ENCODE peak calls at places on chromosomes 12 and 14, in eight cellular contexts. One of them, this sample, is unnamed.
A peak's percentile ranks its signal among the peaks of the same experiment; 100 is the strongest.

GRCh38 chr12:65673732-65674131 is 150.6 kb upstream of the HMGA2 start:
- DNase-seq in left ventricle myocardium inferior: no peak
- DNase-seq in heart left ventricle: no peak
- DNase-seq in cardiac muscle cell: no peak
- DNase-seq in dorsolateral prefrontal cortex: no peak
- DNase-seq in IMR-90: peak; percentile 51
- DNase-seq in endothelial cell: no peak
- DNase-seq in HFFc6: peak; percentile 22
- DNase-seq in this sample: no peak

GRCh38 chr14:81834308-81834707 is 300.7 kb upstream of the SEL1L start:
- DNase-seq in left ventricle myocardium inferior: no peak
- DNase-seq in heart left ventricle: no peak
- DNase-seq in cardiac muscle cell: no peak
- DNase-seq in dorsolateral prefrontal cortex: no peak
- DNase-seq in IMR-90: no peak
- DNase-seq in endothelial cell: no peak
- DNase-seq in HFFc6: no peak
- DNase-seq in this sample: no peak

GRCh38 chr12:90832427-90832826 is 122.5 kb downstream of the CCER1 start:
- DNase-seq in left ventricle myocardium inferior: no peak
- DNase-seq in heart left ventricle: no peak
- DNase-seq in cardiac muscle cell: no peak
- DNase-seq in dorsolateral prefrontal cortex: no peak
- DNase-seq in IMR-90: no peak
- DNase-seq in endothelial cell: no peak
- DNase-seq in HFFc6: no peak
- DNase-seq in this sample: no peak

GRCh38 chr12:130041983-130042812 is 120.1 kb upstream of the FZD10 start:
- DNase-seq in left ventricle myocardium inferior: no peak
- DNase-seq in heart left ventricle: no peak
- DNase-seq in cardiac muscle cell: peak; percentile 78
- DNase-seq in dorsolateral prefrontal cortex: peak; percentile 86
- DNase-seq in IMR-90: no peak
- DNase-seq in endothelial cell: no peak
- DNase-seq in HFFc6: no peak
- DNase-seq in this sample: peak; percentile 48

GRCh38 chr14:85106491-85106890 is 423.5 kb upstream of the FLRT2 start:
- DNase-seq in left ventricle myocardium inferior: no peak
- DNase-seq in heart left ventricle: no peak
- DNase-seq in cardiac muscle cell: no peak
- DNase-seq in dorsolateral prefrontal cortex: no peak
- DNase-seq in IMR-90: no peak
- DNase-seq in endothelial cell: no peak
- DNase-seq in HFFc6: no peak
- DNase-seq in this sample: no peak

GRCh38 chr12:1519642-1520041 is 74.7 kb downstream of the FBXL14 start:
- DNase-seq in left ventricle myocardium inferior: no peak
- DNase-seq in heart left ventricle: no peak
- DNase-seq in cardiac muscle cell: peak; percentile 38
- DNase-seq in dorsolateral prefrontal cortex: no peak
- DNase-seq in IMR-90: no peak
- DNase-seq in endothelial cell: no peak
- DNase-seq in HFFc6: no peak
- DNase-seq in this sample: no peak

GRCh38 chr12:30425445-30425844 is 270.2 kb downstream of the IPO8 start:
- DNase-seq in left ventricle myocardium inferior: no peak
- DNase-seq in heart left ventricle: no peak
- DNase-seq in cardiac muscle cell: no peak
- DNase-seq in dorsolateral prefrontal cortex: no peak
- DNase-seq in IMR-90: no peak
- DNase-seq in endothelial cell: no peak
- DNase-seq in HFFc6: no peak
- DNase-seq in this sample: no peak

GRCh38 chr14:50003213-50004021 is 110.5 kb downstream of the ARF6 start:
- DNase-seq in left ventricle myocardium inferior: peak; percentile 86
- DNase-seq in heart left ventricle: peak; percentile 84
- DNase-seq in cardiac muscle cell: peak; percentile 45
- DNase-seq in dorsolateral prefrontal cortex: no peak
- DNase-seq in IMR-90: peak; percentile 35
- DNase-seq in endothelial cell: peak; percentile 40
- DNase-seq in HFFc6: peak; percentile 70
- DNase-seq in this sample: peak; percentile 91

GRCh38 chr12:123543541-123543940 is 10.0 kb upstream of the RILPL1 start:
- DNase-seq in left ventricle myocardium inferior: no peak
- DNase-seq in heart left ventricle: no peak
- DNase-seq in cardiac muscle cell: no peak
- DNase-seq in dorsolateral prefrontal cortex: no peak
- DNase-seq in IMR-90: no peak
- DNase-seq in endothelial cell: no peak
- DNase-seq in HFFc6: no peak
- DNase-seq in this sample: no peak

GRCh38 chr14:69713127-69713800 is 53.7 kb upstream of the SRSF5 start:
- DNase-seq in left ventricle myocardium inferior: no peak
- DNase-seq in heart left ventricle: no peak
- DNase-seq in cardiac muscle cell: peak; percentile 45
- DNase-seq in dorsolateral prefrontal cortex: no peak
- DNase-seq in IMR-90: no peak
- DNase-seq in endothelial cell: no peak
- DNase-seq in HFFc6: no peak
- DNase-seq in this sample: no peak

GRCh38 chr14:21264025-21264801 is 5.0 kb downstream of the HNRNPC start:
- DNase-seq in left ventricle myocardium inferior: no peak
- DNase-seq in heart left ventricle: no peak
- DNase-seq in cardiac muscle cell: no peak
- DNase-seq in dorsolateral prefrontal cortex: no peak
- DNase-seq in IMR-90: peak; percentile 91
- DNase-seq in endothelial cell: no peak
- DNase-seq in HFFc6: peak; percentile 87
- DNase-seq in this sample: peak; percentile 67

GRCh38 chr12:91215940-91216454 is 33.4 kb upstream of the DCN start:
- DNase-seq in left ventricle myocardium inferior: no peak
- DNase-seq in heart left ventricle: no peak
- DNase-seq in cardiac muscle cell: no peak
- DNase-seq in dorsolateral prefrontal cortex: no peak
- DNase-seq in IMR-90: peak; percentile 95
- DNase-seq in endothelial cell: no peak
- DNase-seq in HFFc6: peak; percentile 70
- DNase-seq in this sample: no peak

GRCh38 chr12:51820721-51821422 is 27.6 kb downstream of the FIGNL2 start:
- DNase-seq in left ventricle myocardium inferior: peak; percentile 73
- DNase-seq in heart left ventricle: peak; percentile 70
- DNase-seq in cardiac muscle cell: peak; percentile 77
- DNase-seq in dorsolateral prefrontal cortex: peak; percentile 74
- DNase-seq in IMR-90: peak; percentile 60
- DNase-seq in endothelial cell: peak; percentile 72
- DNase-seq in HFFc6: no peak
- DNase-seq in this sample: peak; percentile 73

GRCh38 chr12:111024205-111024794 is 103.9 kb upstream of the MYL2 start:
- DNase-seq in left ventricle myocardium inferior: peak; percentile 51
- DNase-seq in heart left ventricle: peak; percentile 28
- DNase-seq in cardiac muscle cell: peak; percentile 85
- DNase-seq in dorsolateral prefrontal cortex: peak; percentile 53
- DNase-seq in IMR-90: peak; percentile 4
- DNase-seq in endothelial cell: peak; percentile 77
- DNase-seq in HFFc6: peak; percentile 7
- DNase-seq in this sample: peak; percentile 82

GRCh38 chr14:100445436-100446088 is 122.4 kb downstream of the SLC25A47 start:
- DNase-seq in left ventricle myocardium inferior: no peak
- DNase-seq in heart left ventricle: no peak
- DNase-seq in cardiac muscle cell: no peak
- DNase-seq in dorsolateral prefrontal cortex: no peak
- DNase-seq in IMR-90: no peak
- DNase-seq in endothelial cell: no peak
- DNase-seq in HFFc6: no peak
- DNase-seq in this sample: no peak

GRCh38 chr14:20539906-20540305 is 20.9 kb downstream of the RNASE9 start:
- DNase-seq in left ventricle myocardium inferior: no peak
- DNase-seq in heart left ventricle: no peak
- DNase-seq in cardiac muscle cell: no peak
- DNase-seq in dorsolateral prefrontal cortex: no peak
- DNase-seq in IMR-90: no peak
- DNase-seq in endothelial cell: no peak
- DNase-seq in HFFc6: no peak
- DNase-seq in this sample: no peak

GRCh38 chr14:43789458-43789857 is 717.6 kb downstream of the FSCB start:
- DNase-seq in left ventricle myocardium inferior: no peak
- DNase-seq in heart left ventricle: no peak
- DNase-seq in cardiac muscle cell: no peak
- DNase-seq in dorsolateral prefrontal cortex: no peak
- DNase-seq in IMR-90: no peak
- DNase-seq in endothelial cell: no peak
- DNase-seq in HFFc6: no peak
- DNase-seq in this sample: no peak

GRCh38 chr12:80936353-80936641 is 1.4 kb downstream of the LIN7A start:
- DNase-seq in left ventricle myocardium inferior: no peak
- DNase-seq in heart left ventricle: no peak
- DNase-seq in cardiac muscle cell: peak; percentile 68
- DNase-seq in dorsolateral prefrontal cortex: peak; percentile 60
- DNase-seq in IMR-90: no peak
- DNase-seq in endothelial cell: no peak
- DNase-seq in HFFc6: peak; percentile 39
- DNase-seq in this sample: no peak

GRCh38 chr14:85528882-85529585 is 910 bp upstream of the FLRT2 start:
- DNase-seq in left ventricle myocardium inferior: no peak
- DNase-seq in heart left ventricle: no peak
- DNase-seq in cardiac muscle cell: no peak
- DNase-seq in dorsolateral prefrontal cortex: no peak
- DNase-seq in IMR-90: peak; percentile 72
- DNase-seq in endothelial cell: no peak
- DNase-seq in HFFc6: peak; percentile 76
- DNase-seq in this sample: no peak

GRCh38 chr14:44960146-44960545 is 1.6 kb downstream of the KLHL28 start:
- DNase-seq in left ventricle myocardium inferior: no peak
- DNase-seq in heart left ventricle: no peak
- DNase-seq in cardiac muscle cell: no peak
- DNase-seq in dorsolateral prefrontal cortex: no peak
- DNase-seq in IMR-90: no peak
- DNase-seq in endothelial cell: no peak
- DNase-seq in HFFc6: no peak
- DNase-seq in this sample: no peak

DNA sequence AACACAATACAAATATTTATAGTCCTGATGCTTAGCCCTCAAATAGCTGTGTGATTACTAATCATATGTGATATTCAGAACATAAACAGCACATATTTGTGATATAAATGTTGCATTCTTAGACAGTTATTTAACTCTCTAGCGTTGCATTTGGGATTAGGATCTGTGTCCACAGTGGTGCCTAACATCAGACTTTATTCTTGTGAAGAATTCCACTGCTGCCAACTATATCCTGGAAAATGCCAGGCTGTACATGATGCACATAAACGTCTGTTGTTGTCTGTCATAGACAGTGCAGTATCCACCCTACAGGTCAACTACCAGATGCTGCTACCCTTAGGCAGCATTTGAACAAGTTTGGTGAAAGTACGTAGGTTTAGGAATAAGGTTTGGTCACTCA is 39.0 kb downstream of the SLC38A4 start:
- DNase-seq in left ventricle myocardium inferior: no peak
- DNase-seq in heart left ventricle: no peak
- DNase-seq in cardiac muscle cell: no peak
- DNase-seq in dorsolateral prefrontal cortex: no peak
- DNase-seq in IMR-90: peak; percentile 85
- DNase-seq in endothelial cell: no peak
- DNase-seq in HFFc6: peak; percentile 75
- DNase-seq in this sample: no peak
- TF ChIP-seq CTCF in left ventricle myocardium inferior: no peak
- TF ChIP-seq CTCF in heart left ventricle: no peak
- TF ChIP-seq CTCF in cardiac muscle cell: no peak
- TF ChIP-seq CTCF in dorsolateral prefrontal cortex: no peak
- TF ChIP-seq CTCF in IMR-90: no peak
- TF ChIP-seq CTCF in endothelial cell: no peak
- TF ChIP-seq CTCF in HFFc6: no peak
- TF ChIP-seq CTCF in this sample: no peak

DNA sequence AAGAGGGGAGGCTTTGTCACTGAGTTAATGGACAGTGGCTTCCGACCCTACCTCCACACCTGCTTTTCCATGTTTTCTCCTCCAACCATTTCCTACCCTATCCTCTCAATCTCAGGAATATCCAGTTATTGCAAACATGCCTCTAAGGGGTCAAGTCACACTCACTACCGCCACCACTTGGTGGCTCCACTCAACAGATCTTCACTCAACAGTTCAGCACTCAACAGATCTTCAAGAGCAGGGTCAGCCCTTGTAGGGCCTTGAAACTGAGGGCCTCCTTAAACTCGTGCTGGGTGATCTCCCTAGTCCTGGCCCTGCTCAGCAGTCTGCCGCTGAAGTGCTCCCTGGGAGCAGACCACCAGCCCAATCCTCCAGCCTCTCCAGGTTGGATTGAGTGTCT is 14.2 kb downstream of the ZNF641 start:
- DNase-seq in left ventricle myocardium inferior: no peak
- DNase-seq in heart left ventricle: no peak
- DNase-seq in cardiac muscle cell: no peak
- DNase-seq in dorsolateral prefrontal cortex: no peak
- DNase-seq in IMR-90: no peak
- DNase-seq in endothelial cell: no peak
- DNase-seq in HFFc6: no peak
- DNase-seq in this sample: no peak
- TF ChIP-seq CTCF in left ventricle myocardium inferior: peak; percentile 21
- TF ChIP-seq CTCF in heart left ventricle: peak; percentile 10
- TF ChIP-seq CTCF in cardiac muscle cell: peak; percentile 10
- TF ChIP-seq CTCF in dorsolateral prefrontal cortex: no peak
- TF ChIP-seq CTCF in IMR-90: no peak
- TF ChIP-seq CTCF in endothelial cell: no peak
- TF ChIP-seq CTCF in HFFc6: peak; percentile 37
- TF ChIP-seq CTCF in this sample: no peak

DNA sequence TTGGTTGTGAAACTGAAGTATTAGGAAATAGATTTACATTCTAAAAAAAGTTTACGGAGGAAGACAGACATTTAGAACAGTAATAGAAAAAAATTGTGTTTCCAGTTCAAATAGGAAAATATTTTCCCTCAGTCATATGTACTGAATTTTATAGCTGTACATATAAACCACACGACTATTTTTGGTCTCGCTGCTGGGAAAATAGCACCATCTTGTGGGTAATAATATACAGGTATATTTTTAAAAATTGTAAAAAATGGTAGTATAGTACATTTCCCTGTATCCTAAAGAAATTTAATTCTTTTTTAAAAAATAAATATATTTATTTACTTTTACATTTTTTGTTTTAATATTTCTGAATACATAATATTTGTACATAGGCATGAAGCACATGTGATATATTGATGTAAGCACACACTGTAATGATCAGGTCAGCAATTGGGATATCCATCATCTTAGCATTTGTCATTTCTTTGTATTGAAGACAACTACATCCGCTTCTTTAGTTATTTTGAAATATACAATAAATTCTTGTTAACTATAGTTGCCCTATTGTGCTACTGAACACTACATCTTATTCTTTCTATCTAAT is 168.6 kb downstream of the ALX1 start:
- DNase-seq in left ventricle myocardium inferior: no peak
- DNase-seq in heart left ventricle: no peak
- DNase-seq in cardiac muscle cell: peak; percentile 20
- DNase-seq in dorsolateral prefrontal cortex: no peak
- DNase-seq in IMR-90: peak; percentile 9
- DNase-seq in endothelial cell: no peak
- DNase-seq in HFFc6: no peak
- DNase-seq in this sample: no peak
- TF ChIP-seq CTCF in left ventricle myocardium inferior: no peak
- TF ChIP-seq CTCF in heart left ventricle: peak; percentile 13
- TF ChIP-seq CTCF in cardiac muscle cell: peak; percentile 45
- TF ChIP-seq CTCF in dorsolateral prefrontal cortex: peak; percentile 55
- TF ChIP-seq CTCF in IMR-90: peak; percentile 40
- TF ChIP-seq CTCF in endothelial cell: peak; percentile 60
- TF ChIP-seq CTCF in HFFc6: peak; percentile 72
- TF ChIP-seq CTCF in this sample: no peak

GRCh38 chr12:101823891-101824290 is 6.9 kb downstream of the GNPTAB start:
- DNase-seq in left ventricle myocardium inferior: peak; percentile 39
- DNase-seq in heart left ventricle: peak; percentile 70
- DNase-seq in cardiac muscle cell: peak; percentile 50
- DNase-seq in dorsolateral prefrontal cortex: peak; percentile 54
- DNase-seq in IMR-90: no peak
- DNase-seq in endothelial cell: peak; percentile 33
- DNase-seq in HFFc6: no peak
- DNase-seq in this sample: peak; percentile 69
- TF ChIP-seq CTCF in left ventricle myocardium inferior: peak; percentile 48
- TF ChIP-seq CTCF in heart left ventricle: no peak
- TF ChIP-seq CTCF in cardiac muscle cell: peak; percentile 12
- TF ChIP-seq CTCF in dorsolateral prefrontal cortex: no peak
- TF ChIP-seq CTCF in IMR-90: no peak
- TF ChIP-seq CTCF in endothelial cell: peak; percentile 61
- TF ChIP-seq CTCF in HFFc6: peak; percentile 25
- TF ChIP-seq CTCF in this sample: peak; percentile 3

This sample was measured in GM13976.